ENCODE peak calls at places on chromosomes 5 and 9, in ten cellular contexts. W is HL-60; L is CD4-positive, alpha-beta T cell; I is K562; M is HCT116; X is MM.1S; V is CD8-positive, alpha-beta T cell; Z is IMR-90; A is ovary; E is Calu3. G is an unnamed sample.

GRCh38 chr5:88674262-88675158 is 208.5 kb downstream of the MEF2C start:
- DNase-seq in X (peak), V (no peak), W (no peak), M (no peak), I (no peak), Z (no peak), E (peak), A (no peak), L (no peak), G (no peak)

GRCh38 chr5:135398160-135398854 is 724 bp downstream of the MACROH2A1 start:
- DNase-seq in W (no peak), L (peak), I (peak), V (peak), A (peak), E (peak), Z (no peak), M (peak), X (peak), G (no peak)

GRCh38 chr5:123670981-123671557 is 159.1 kb downstream of the CSNK1G3 start:
- DNase-seq in V (peak), E (peak), Z (peak), L (peak), X (peak), W (no peak), I (peak), M (peak), A (peak), G (peak)

GRCh38 chr5:149412783-149413476 is 33.8 kb upstream of the IL17B start:
- DNase-seq in Z (no peak), M (no peak), I (no peak), A (peak), V (no peak), E (no peak), W (no peak), X (no peak), L (no peak), G (no peak)

GRCh38 chr9:31323726-31324444 is 1060.6 kb upstream of the ACO1 start:
- DNase-seq in Z (no peak), M (no peak), L (no peak), I (no peak), W (no peak), E (no peak), V (no peak), X (peak), A (no peak), G (no peak)

GRCh38 chr9:116055536-116055935 is 98.1 kb upstream of the PAPPA start:
- DNase-seq in A (no peak), M (no peak), X (no peak), I (no peak), Z (peak), V (no peak), L (no peak), E (no peak), W (no peak), G (no peak)

GRCh38 chr5:177476531-177477233 is 3.2 kb upstream of the DBN1 start:
- DNase-seq in Z (peak), V (no peak), I (peak), A (no peak), L (no peak), W (no peak), E (no peak), X (no peak), M (no peak), G (no peak)

GRCh38 chr9:129247285-129248153 is 69.5 kb upstream of the IER5L start:
- DNase-seq in L (no peak), V (no peak), X (no peak), A (no peak), W (no peak), Z (no peak), I (no peak), E (no peak), M (no peak), G (no peak)

GRCh38 chr9:37916471-37917314 is 12.8 kb upstream of the SLC25A51 start:
- DNase-seq in L (no peak), X (no peak), M (no peak), A (peak), V (no peak), E (no peak), I (no peak), Z (no peak), W (no peak), G (no peak)

GRCh38 chr9:137087409-137087925 is 682 bp downstream of the MAN1B1 start:
- DNase-seq in M (no peak), X (peak), V (no peak), I (peak), W (no peak), Z (no peak), E (no peak), A (no peak), L (no peak), G (no peak)

GRCh38 chr9:105063665-105064247 is 135.8 kb upstream of the ABCA1 start:
- DNase-seq in E (no peak), I (no peak), W (no peak), L (no peak), X (no peak), Z (peak), V (no peak), A (peak), M (no peak), G (no peak)

GRCh38 chr5:72248352-72249032 is 71.5 kb downstream of the MRPS27 start:
- DNase-seq in I (peak), Z (peak), X (no peak), V (no peak), A (peak), E (no peak), W (no peak), L (no peak), M (peak), G (no peak)

GRCh38 chr9:95171596-95171995 is 145.9 kb downstream of the FANCC start:
- DNase-seq in A (no peak), X (no peak), Z (peak), M (no peak), E (no peak), I (no peak), L (no peak), W (no peak), V (no peak), G (no peak)

GRCh38 chr9:3235497-3235896 is 290.3 kb downstream of the RFX3 start:
- DNase-seq in X (no peak), A (no peak), L (no peak), V (no peak), Z (no peak), W (no peak), E (no peak), M (no peak), I (no peak), G (no peak)

GRCh38 chr5:6468104-6468503 is 19.4 kb downstream of the UBE2QL1 start:
- DNase-seq in M (no peak), L (no peak), A (no peak), I (no peak), X (no peak), E (no peak), W (no peak), V (no peak), Z (no peak), G (no peak)

GRCh38 chr5:167889276-167889675 is 402.2 kb upstream of the WWC1 start:
- DNase-seq in E (no peak), M (no peak), L (no peak), X (no peak), Z (no peak), A (no peak), V (no peak), I (no peak), W (no peak), G (no peak)

GRCh38 chr5:34022131-34022705 is 14.4 kb upstream of the AMACR start:
- DNase-seq in V (no peak), A (no peak), M (no peak), W (no peak), X (peak), L (no peak), E (no peak), Z (peak), I (no peak), G (no peak)

DNA sequence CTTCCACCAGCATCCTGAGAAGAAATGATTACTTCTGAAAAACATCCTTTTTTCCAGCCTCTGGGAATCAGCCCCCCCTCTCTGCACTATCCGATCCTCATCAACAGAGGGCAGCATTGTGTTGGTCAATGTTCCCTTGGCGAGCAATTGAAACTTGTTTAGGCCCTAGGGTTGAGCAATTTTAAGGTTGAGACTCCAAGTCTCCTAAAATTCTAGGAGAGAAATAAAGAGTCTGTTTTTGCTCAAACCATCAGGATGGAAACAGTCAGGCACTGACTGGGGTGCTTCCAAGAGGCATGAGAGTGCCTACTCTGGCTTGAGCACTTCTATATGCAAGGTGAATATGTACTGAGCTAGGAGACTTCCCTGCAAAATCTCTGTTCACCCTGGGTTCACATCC is 12.4 kb upstream of the CYFIP2 start:
- DNase-seq in I (peak), V (no peak), Z (peak), L (no peak), W (no peak), M (peak), E (peak), X (peak), A (no peak), G (peak)
- TF ChIP-seq CTCF in I (peak), V (peak), Z (peak), L (peak), W (peak), M (peak), E (peak), X (peak), A (peak), G (peak)

GRCh38 chr5:84088996-84089395 is 295.7 kb downstream of the EDIL3 start:
- DNase-seq in A (no peak), W (no peak), L (no peak), M (peak), V (no peak), I (no peak), X (peak), E (peak), Z (peak), G (no peak)
- TF ChIP-seq CTCF in A (no peak), W (no peak), L (no peak), M (peak), V (no peak), I (no peak), X (peak), E (peak), Z (peak), G (peak)

GRCh38 chr5:7762267-7762666 is 88.7 kb downstream of the CFAP90 start:
- DNase-seq in V (no peak), I (no peak), E (no peak), X (peak), A (no peak), L (no peak), W (no peak), Z (no peak), M (no peak), G (no peak)
- TF ChIP-seq CTCF in V (no peak), I (no peak), E (no peak), X (peak), A (no peak), L (no peak), W (no peak), Z (no peak), M (peak), G (no peak)

GRCh38 chr5:65624025-65624569 is at the start of gene TRIM23:
- DNase-seq in E (peak), V (peak), M (peak), W (peak), A (peak), I (peak), X (peak), Z (peak), L (peak), G (peak)
- TF ChIP-seq CTCF in E (no peak), V (peak), M (no peak), W (no peak), A (no peak), I (peak), X (no peak), Z (no peak), L (no peak), G (peak)

GRCh38 chr5:74946471-74946870 is 80.3 kb upstream of the FAM169A start:
- DNase-seq in I (no peak), A (no peak), W (no peak), L (no peak), X (no peak), E (no peak), M (no peak), V (no peak), Z (no peak), G (no peak)
- TF ChIP-seq CTCF in I (no peak), A (no peak), W (no peak), L (no peak), X (no peak), E (no peak), M (no peak), V (no peak), Z (no peak), G (no peak)

DNA sequence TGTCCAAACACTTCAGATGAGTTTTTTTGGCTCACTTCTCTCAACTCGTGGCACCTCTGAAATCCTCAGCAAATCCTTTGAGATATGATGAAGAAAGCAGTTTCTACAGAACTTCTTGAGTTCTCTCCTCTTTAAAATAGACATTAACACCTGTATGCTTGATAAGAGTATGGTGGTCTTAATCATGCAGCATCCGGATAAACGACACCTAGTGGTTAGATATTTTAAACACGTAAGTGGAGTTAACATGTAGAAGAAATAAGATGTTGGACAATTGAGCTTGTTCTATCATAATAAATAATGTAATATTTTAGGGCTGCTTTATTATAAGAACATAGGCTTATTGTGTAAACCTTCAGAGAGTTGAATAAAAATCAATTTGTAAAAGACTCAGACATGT is 324.8 kb downstream of the CYLC2 start:
- DNase-seq in L (no peak), W (no peak), X (no peak), Z (no peak), M (no peak), A (no peak), E (no peak), I (no peak), V (no peak), G (no peak)
- TF ChIP-seq CTCF in L (no peak), W (no peak), X (no peak), Z (no peak), M (no peak), A (no peak), E (no peak), I (no peak), V (no peak), G (peak)

DNA sequence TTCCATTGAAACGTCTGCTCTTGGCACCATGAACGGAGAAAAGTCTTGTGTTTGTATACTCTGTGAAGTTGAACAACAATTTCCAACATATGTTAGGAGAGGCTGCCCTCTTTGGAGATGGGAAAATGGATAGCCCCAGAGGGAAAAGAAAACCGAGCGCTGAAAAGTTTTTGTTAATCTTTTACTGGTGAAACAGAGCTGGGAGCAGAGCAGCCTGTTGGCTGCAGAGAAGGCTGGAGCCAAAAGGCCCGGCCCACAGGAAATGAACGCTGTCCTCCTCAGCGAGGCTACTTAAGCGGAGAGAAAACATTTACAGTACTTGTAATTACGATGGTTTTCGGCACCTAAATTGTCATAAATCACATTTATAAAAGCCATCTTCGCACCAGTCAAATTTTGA is 129.8 kb upstream of the CNTLN start:
- DNase-seq in E (peak), M (no peak), V (no peak), A (peak), L (no peak), I (no peak), X (no peak), Z (peak), W (no peak), G (no peak)
- TF ChIP-seq CTCF in E (no peak), M (no peak), V (no peak), A (no peak), L (no peak), I (no peak), X (no peak), Z (no peak), W (no peak), G (no peak)

GRCh38 chr9:127424669-127424986 is 446 bp downstream of the ZNF79 start:
- DNase-seq in E (no peak), W (no peak), A (no peak), V (no peak), I (no peak), X (no peak), Z (no peak), L (peak), M (no peak), G (no peak)

GRCh38 chr9:127422787-127423186 is 1.4 kb upstream of the ZNF79 start:
- DNase-seq in I (no peak), L (no peak), M (no peak), X (no peak), V (no peak), Z (no peak), A (no peak), E (no peak), W (no peak), G (no peak)

GRCh38 chr9:127423591-127423933 is 620 bp upstream of the ZNF79 start:
- DNase-seq in W (no peak), I (no peak), V (no peak), L (no peak), A (no peak), E (no peak), M (no peak), Z (no peak), X (no peak), G (no peak)

GRCh38 chr9:127422133-127422782 is 1.9 kb upstream of the ZNF79 start:
- DNase-seq in Z (no peak), L (no peak), V (no peak), A (no peak), W (no peak), X (no peak), E (no peak), I (peak), M (no peak), G (no peak)

GRCh38 chr9:127423934-127424668 is at the start of gene ZNF79:
- DNase-seq in W (peak), Z (peak), L (peak), X (peak), M (peak), V (peak), A (peak), I (peak), E (peak), G (peak)
- TF ChIP-seq CTCF in W (no peak), Z (no peak), L (no peak), X (no peak), M (no peak), V (no peak), A (peak), I (no peak), E (no peak), G (no peak)